ENCODE peak calls at places on chromosomes 3 and 15, in four cellular contexts. H is RCC 7860, W is testis, K is HuH-7. D is an unnamed sample.

GRCh38 chr3:57911588-57911987 is 96.6 kb upstream of the FLNB start:
- DNase-seq in W (no peak), H (no peak), K (no peak), D (no peak)

GRCh38 chr3:197820550-197821335 is 29.7 kb downstream of the LRCH3 start:
- DNase-seq in K (peak), H (peak), W (no peak), D (no peak)

GRCh38 chr15:101620645-101621044 is 31.5 kb downstream of the TM2D3 start:
- DNase-seq in K (no peak), W (no peak), H (no peak), D (no peak)

GRCh38 chr15:63373330-63373729 is 8.3 kb downstream of the CA12 start:
- DNase-seq in W (no peak), K (no peak), H (no peak), D (peak)

GRCh38 chr15:52005748-52006701 is 13.0 kb upstream of the MAPK6 start:
- DNase-seq in K (no peak), H (peak), W (no peak), D (peak)

GRCh38 chr15:85730001-85730820 is 64.5 kb downstream of the KLHL25 start:
- DNase-seq in H (peak), W (peak), K (peak), D (peak)

GRCh38 chr15:32132850-32133249 is 102.5 kb downstream of the CHRNA7 start:
- DNase-seq in K (no peak), H (no peak), W (no peak), D (no peak)

GRCh38 chr3:57951106-57951882 is 56.9 kb upstream of the FLNB start:
- DNase-seq in H (peak), K (no peak), W (peak), D (peak)

GRCh38 chr3:197258168-197258755 is 40.1 kb downstream of the DLG1 start:
- DNase-seq in K (no peak), W (no peak), H (no peak), D (no peak)

GRCh38 chr3:51637941-51638471 is 33.0 kb upstream of the TEX264 start:
- DNase-seq in K (peak), W (peak), H (peak), D (peak)

GRCh38 chr15:55894406-55894965 is 98.9 kb downstream of the NEDD4 start:
- DNase-seq in H (no peak), W (no peak), K (no peak), D (no peak)

D was measured in thyroid gland.